ENCODE peak calls at places on chromosomes 3 and 15, in ten cellular contexts. One of them, this sample, is unnamed.

GRCh38 chr3:42683875-42684593 is 1.3 kb upstream of the KLHL40 start:
- DNase-seq in bronchial epithelial cell: peak; percentile 95
- DNase-seq in stimulated activated CD4-positive, alpha-beta T cell treated with anti-CD3 and anti-CD28 coated beads, TNF-alpha, amount 100 ng/mL, for 1 hour: no peak
- DNase-seq in activated CD8-positive, alpha-beta memory T cell treated with anti-CD3 and anti-CD28 coated beads for 48 hours: no peak
- DNase-seq in mesenchymal stem cell: peak; percentile 95
- DNase-seq in activated T-helper 1 cell treated with Interleukin-2 at 50 U/mL for 16 hours: no peak
- DNase-seq in activated effector memory CD4-positive, alpha-beta T cell treated with anti-CD3 and anti-CD28 coated beads, Interleukin-2, amount 50 U/mL, for 16 hours: peak; percentile 67
- DNase-seq in KG1: no peak
- DNase-seq in lower lobe of right lung: peak; percentile 46
- DNase-seq in stimulated activated CD8-positive, alpha-beta memory T cell treated with anti-CD3 and anti-CD28 coated beads, Interleukin-4, amount 100 ng/mL, for 1 hour: no peak
- DNase-seq in this sample: no peak

GRCh38 chr3:194816748-194817591 is 131.3 kb downstream of the FAM43A start:
- DNase-seq in activated T-helper 1 cell treated with Interleukin-2 at 50 U/mL for 16 hours: no peak
- DNase-seq in stimulated activated CD8-positive, alpha-beta memory T cell treated with anti-CD3 and anti-CD28 coated beads, Interleukin-4, amount 100 ng/mL, for 1 hour: no peak
- DNase-seq in bronchial epithelial cell: no peak
- DNase-seq in mesenchymal stem cell: no peak
- DNase-seq in lower lobe of right lung: no peak
- DNase-seq in activated CD8-positive, alpha-beta memory T cell treated with anti-CD3 and anti-CD28 coated beads for 48 hours: no peak
- DNase-seq in activated effector memory CD4-positive, alpha-beta T cell treated with anti-CD3 and anti-CD28 coated beads, Interleukin-2, amount 50 U/mL, for 16 hours: no peak
- DNase-seq in stimulated activated CD4-positive, alpha-beta T cell treated with anti-CD3 and anti-CD28 coated beads, TNF-alpha, amount 100 ng/mL, for 1 hour: no peak
- DNase-seq in KG1: no peak
- DNase-seq in this sample: no peak

GRCh38 chr15:34603095-34603494 is 19.6 kb upstream of the GOLGA8B start:
- DNase-seq in activated CD8-positive, alpha-beta memory T cell treated with anti-CD3 and anti-CD28 coated beads for 48 hours: no peak
- DNase-seq in KG1: no peak
- DNase-seq in activated T-helper 1 cell treated with Interleukin-2 at 50 U/mL for 16 hours: no peak
- DNase-seq in lower lobe of right lung: no peak
- DNase-seq in activated effector memory CD4-positive, alpha-beta T cell treated with anti-CD3 and anti-CD28 coated beads, Interleukin-2, amount 50 U/mL, for 16 hours: no peak
- DNase-seq in mesenchymal stem cell: peak; percentile 1
- DNase-seq in stimulated activated CD4-positive, alpha-beta T cell treated with anti-CD3 and anti-CD28 coated beads, TNF-alpha, amount 100 ng/mL, for 1 hour: no peak
- DNase-seq in stimulated activated CD8-positive, alpha-beta memory T cell treated with anti-CD3 and anti-CD28 coated beads, Interleukin-4, amount 100 ng/mL, for 1 hour: no peak
- DNase-seq in bronchial epithelial cell: no peak
- DNase-seq in this sample: no peak

GRCh38 chr3:132315851-132316250 is 1.4 kb upstream of the ACP3 start:
- DNase-seq in KG1: no peak
- DNase-seq in stimulated activated CD8-positive, alpha-beta memory T cell treated with anti-CD3 and anti-CD28 coated beads, Interleukin-4, amount 100 ng/mL, for 1 hour: no peak
- DNase-seq in lower lobe of right lung: no peak
- DNase-seq in stimulated activated CD4-positive, alpha-beta T cell treated with anti-CD3 and anti-CD28 coated beads, TNF-alpha, amount 100 ng/mL, for 1 hour: no peak
- DNase-seq in mesenchymal stem cell: no peak
- DNase-seq in activated effector memory CD4-positive, alpha-beta T cell treated with anti-CD3 and anti-CD28 coated beads, Interleukin-2, amount 50 U/mL, for 16 hours: no peak
- DNase-seq in activated CD8-positive, alpha-beta memory T cell treated with anti-CD3 and anti-CD28 coated beads for 48 hours: no peak
- DNase-seq in bronchial epithelial cell: peak; percentile 34
- DNase-seq in activated T-helper 1 cell treated with Interleukin-2 at 50 U/mL for 16 hours: no peak
- DNase-seq in this sample: no peak

GRCh38 chr15:33005582-33005981 is 188.9 kb downstream of the FMN1 start:
- DNase-seq in lower lobe of right lung: no peak
- DNase-seq in activated T-helper 1 cell treated with Interleukin-2 at 50 U/mL for 16 hours: no peak
- DNase-seq in stimulated activated CD4-positive, alpha-beta T cell treated with anti-CD3 and anti-CD28 coated beads, TNF-alpha, amount 100 ng/mL, for 1 hour: no peak
- DNase-seq in KG1: no peak
- DNase-seq in mesenchymal stem cell: no peak
- DNase-seq in activated effector memory CD4-positive, alpha-beta T cell treated with anti-CD3 and anti-CD28 coated beads, Interleukin-2, amount 50 U/mL, for 16 hours: no peak
- DNase-seq in stimulated activated CD8-positive, alpha-beta memory T cell treated with anti-CD3 and anti-CD28 coated beads, Interleukin-4, amount 100 ng/mL, for 1 hour: no peak
- DNase-seq in activated CD8-positive, alpha-beta memory T cell treated with anti-CD3 and anti-CD28 coated beads for 48 hours: no peak
- DNase-seq in bronchial epithelial cell: no peak
- DNase-seq in this sample: no peak

GRCh38 chr3:119395923-119396358 is 67.5 kb downstream of the TMEM39A start:
- DNase-seq in activated effector memory CD4-positive, alpha-beta T cell treated with anti-CD3 and anti-CD28 coated beads, Interleukin-2, amount 50 U/mL, for 16 hours: no peak
- DNase-seq in activated T-helper 1 cell treated with Interleukin-2 at 50 U/mL for 16 hours: no peak
- DNase-seq in lower lobe of right lung: no peak
- DNase-seq in stimulated activated CD8-positive, alpha-beta memory T cell treated with anti-CD3 and anti-CD28 coated beads, Interleukin-4, amount 100 ng/mL, for 1 hour: no peak
- DNase-seq in KG1: no peak
- DNase-seq in mesenchymal stem cell: no peak
- DNase-seq in stimulated activated CD4-positive, alpha-beta T cell treated with anti-CD3 and anti-CD28 coated beads, TNF-alpha, amount 100 ng/mL, for 1 hour: no peak
- DNase-seq in bronchial epithelial cell: no peak
- DNase-seq in activated CD8-positive, alpha-beta memory T cell treated with anti-CD3 and anti-CD28 coated beads for 48 hours: no peak
- DNase-seq in this sample: no peak

GRCh38 chr3:178277605-178278004 is 258.6 kb upstream of the KCNMB2 start:
- DNase-seq in activated T-helper 1 cell treated with Interleukin-2 at 50 U/mL for 16 hours: no peak
- DNase-seq in KG1: no peak
- DNase-seq in stimulated activated CD8-positive, alpha-beta memory T cell treated with anti-CD3 and anti-CD28 coated beads, Interleukin-4, amount 100 ng/mL, for 1 hour: no peak
- DNase-seq in lower lobe of right lung: no peak
- DNase-seq in stimulated activated CD4-positive, alpha-beta T cell treated with anti-CD3 and anti-CD28 coated beads, TNF-alpha, amount 100 ng/mL, for 1 hour: no peak
- DNase-seq in mesenchymal stem cell: no peak
- DNase-seq in activated effector memory CD4-positive, alpha-beta T cell treated with anti-CD3 and anti-CD28 coated beads, Interleukin-2, amount 50 U/mL, for 16 hours: no peak
- DNase-seq in activated CD8-positive, alpha-beta memory T cell treated with anti-CD3 and anti-CD28 coated beads for 48 hours: no peak
- DNase-seq in bronchial epithelial cell: peak; percentile 81
- DNase-seq in this sample: no peak

GRCh38 chr15:60079210-60079609 is 75.1 kb downstream of the FOXB1 start:
- DNase-seq in activated T-helper 1 cell treated with Interleukin-2 at 50 U/mL for 16 hours: no peak
- DNase-seq in mesenchymal stem cell: no peak
- DNase-seq in stimulated activated CD8-positive, alpha-beta memory T cell treated with anti-CD3 and anti-CD28 coated beads, Interleukin-4, amount 100 ng/mL, for 1 hour: no peak
- DNase-seq in bronchial epithelial cell: no peak
- DNase-seq in activated CD8-positive, alpha-beta memory T cell treated with anti-CD3 and anti-CD28 coated beads for 48 hours: no peak
- DNase-seq in activated effector memory CD4-positive, alpha-beta T cell treated with anti-CD3 and anti-CD28 coated beads, Interleukin-2, amount 50 U/mL, for 16 hours: no peak
- DNase-seq in KG1: no peak
- DNase-seq in lower lobe of right lung: no peak
- DNase-seq in stimulated activated CD4-positive, alpha-beta T cell treated with anti-CD3 and anti-CD28 coated beads, TNF-alpha, amount 100 ng/mL, for 1 hour: no peak
- DNase-seq in this sample: no peak

GRCh38 chr15:89500397-89501270 is 4.3 kb upstream of the RHCG start:
- DNase-seq in stimulated activated CD8-positive, alpha-beta memory T cell treated with anti-CD3 and anti-CD28 coated beads, Interleukin-4, amount 100 ng/mL, for 1 hour: no peak
- DNase-seq in activated T-helper 1 cell treated with Interleukin-2 at 50 U/mL for 16 hours: no peak
- DNase-seq in activated CD8-positive, alpha-beta memory T cell treated with anti-CD3 and anti-CD28 coated beads for 48 hours: no peak
- DNase-seq in lower lobe of right lung: no peak
- DNase-seq in mesenchymal stem cell: no peak
- DNase-seq in stimulated activated CD4-positive, alpha-beta T cell treated with anti-CD3 and anti-CD28 coated beads, TNF-alpha, amount 100 ng/mL, for 1 hour: no peak
- DNase-seq in bronchial epithelial cell: no peak
- DNase-seq in activated effector memory CD4-positive, alpha-beta T cell treated with anti-CD3 and anti-CD28 coated beads, Interleukin-2, amount 50 U/mL, for 16 hours: peak; percentile 47
- DNase-seq in KG1: no peak
- DNase-seq in this sample: no peak

GRCh38 chr3:43176666-43177065 is 70.8 kb upstream of the POMGNT2 start:
- DNase-seq in stimulated activated CD4-positive, alpha-beta T cell treated with anti-CD3 and anti-CD28 coated beads, TNF-alpha, amount 100 ng/mL, for 1 hour: no peak
- DNase-seq in activated CD8-positive, alpha-beta memory T cell treated with anti-CD3 and anti-CD28 coated beads for 48 hours: no peak
- DNase-seq in activated T-helper 1 cell treated with Interleukin-2 at 50 U/mL for 16 hours: no peak
- DNase-seq in bronchial epithelial cell: no peak
- DNase-seq in mesenchymal stem cell: no peak
- DNase-seq in stimulated activated CD8-positive, alpha-beta memory T cell treated with anti-CD3 and anti-CD28 coated beads, Interleukin-4, amount 100 ng/mL, for 1 hour: no peak
- DNase-seq in KG1: no peak
- DNase-seq in activated effector memory CD4-positive, alpha-beta T cell treated with anti-CD3 and anti-CD28 coated beads, Interleukin-2, amount 50 U/mL, for 16 hours: no peak
- DNase-seq in lower lobe of right lung: no peak
- DNase-seq in this sample: no peak

GRCh38 chr3:127762077-127762786 is 60.1 kb downstream of the MGLL start:
- DNase-seq in mesenchymal stem cell: no peak
- DNase-seq in activated CD8-positive, alpha-beta memory T cell treated with anti-CD3 and anti-CD28 coated beads for 48 hours: no peak
- DNase-seq in stimulated activated CD4-positive, alpha-beta T cell treated with anti-CD3 and anti-CD28 coated beads, TNF-alpha, amount 100 ng/mL, for 1 hour: no peak
- DNase-seq in lower lobe of right lung: peak; percentile 67
- DNase-seq in stimulated activated CD8-positive, alpha-beta memory T cell treated with anti-CD3 and anti-CD28 coated beads, Interleukin-4, amount 100 ng/mL, for 1 hour: no peak
- DNase-seq in activated T-helper 1 cell treated with Interleukin-2 at 50 U/mL for 16 hours: no peak
- DNase-seq in activated effector memory CD4-positive, alpha-beta T cell treated with anti-CD3 and anti-CD28 coated beads, Interleukin-2, amount 50 U/mL, for 16 hours: no peak
- DNase-seq in bronchial epithelial cell: no peak
- DNase-seq in KG1: peak; percentile 55
- DNase-seq in this sample: no peak

GRCh38 chr3:127857270-127857801 is 35.0 kb upstream of the MGLL start:
- DNase-seq in mesenchymal stem cell: no peak
- DNase-seq in KG1: no peak
- DNase-seq in stimulated activated CD8-positive, alpha-beta memory T cell treated with anti-CD3 and anti-CD28 coated beads, Interleukin-4, amount 100 ng/mL, for 1 hour: no peak
- DNase-seq in activated CD8-positive, alpha-beta memory T cell treated with anti-CD3 and anti-CD28 coated beads for 48 hours: no peak
- DNase-seq in lower lobe of right lung: no peak
- DNase-seq in bronchial epithelial cell: no peak
- DNase-seq in activated T-helper 1 cell treated with Interleukin-2 at 50 U/mL for 16 hours: no peak
- DNase-seq in stimulated activated CD4-positive, alpha-beta T cell treated with anti-CD3 and anti-CD28 coated beads, TNF-alpha, amount 100 ng/mL, for 1 hour: no peak
- DNase-seq in activated effector memory CD4-positive, alpha-beta T cell treated with anti-CD3 and anti-CD28 coated beads, Interleukin-2, amount 50 U/mL, for 16 hours: no peak
- DNase-seq in this sample: no peak